ENCODE peak calls at places on chromosomes 4 and X, in six cellular contexts. J is CD8-positive, alpha-beta T cell; N is fibroblast of lung; E is Peyer's patch; P is mesendoderm; C is HepG2. X is an unnamed sample.

GRCh38 chr4:83362492-83363329 is 28.1 kb upstream of the HPSE start:
- DNase-seq in E (no peak), C (peak; percentile 96), N (peak; percentile 55), P (peak; percentile 19), J (no peak), X (no peak)

GRCh38 chrX:65451663-65452062 is 82.9 kb downstream of the LAS1L start:
- DNase-seq in C (peak; percentile 15), E (no peak), N (peak; percentile 8), P (peak; percentile 55), J (no peak), X (no peak)

GRCh38 chr4:61201562-61202099 is 1.5 kb downstream of the ADGRL3 start:
- DNase-seq in N (peak; percentile 7), E (no peak), P (peak; percentile 36), C (no peak), J (no peak), X (no peak)

GRCh38 chr4:150944660-150945059 is 70.4 kb downstream of the LRBA start:
- DNase-seq in P (no peak), J (no peak), E (no peak), C (no peak), N (no peak), X (no peak)

GRCh38 chr4:145081756-145082155 is 16.2 kb downstream of the ANAPC10 start:
- DNase-seq in P (no peak), E (no peak), C (no peak), N (no peak), J (no peak), X (no peak)

GRCh38 chr4:174494731-174495130 is 27.6 kb downstream of the HPGD start:
- DNase-seq in N (no peak), J (no peak), C (no peak), E (no peak), P (peak; percentile 11), X (no peak)

GRCh38 chr4:145130788-145131398 is 32.8 kb downstream of the ABCE1 start:
- DNase-seq in C (no peak), E (no peak), P (no peak), J (no peak), N (peak; percentile 96), X (no peak)

GRCh38 chr4:113382704-113383103 is 333.3 kb downstream of the ANK2 start:
- DNase-seq in J (no peak), P (no peak), E (no peak), N (no peak), C (no peak), X (no peak)

GRCh38 chrX:71098302-71098701 is 2.7 kb downstream of the FOXO4 start:
- DNase-seq in E (peak; percentile 86), C (no peak), J (peak; percentile 66), P (peak; percentile 56), N (peak; percentile 25), X (peak; percentile 21)

GRCh38 chr4:113758361-113758760 is 3.2 kb downstream of the CAMK2D start:
- DNase-seq in J (no peak), N (peak; percentile 87), C (no peak), P (no peak), E (no peak), X (no peak)

GRCh38 chrX:107742754-107743191 is 32.8 kb downstream of the TSC22D3 start:
- DNase-seq in N (no peak), C (no peak), E (no peak), J (no peak), P (no peak), X (peak; percentile 34)

GRCh38 chr4:80266267-80266901 is at the start of gene FGF5:
- DNase-seq in C (no peak), J (no peak), N (peak; percentile 94), P (peak; percentile 25), E (no peak), X (no peak)

GRCh38 chr4:76955187-76955586 is 5.6 kb downstream of the SEPTIN11 start:
- DNase-seq in J (no peak), C (no peak), E (no peak), P (no peak), N (peak; percentile 61), X (no peak)

GRCh38 chrX:44828008-44828605 is 15.7 kb upstream of the DUSP21 start:
- DNase-seq in E (no peak), N (peak; percentile 92), C (no peak), J (no peak), P (no peak), X (no peak)

GRCh38 chrX:63434665-63435064 is 83.5 kb upstream of the SPIN4 start:
- DNase-seq in C (no peak), E (no peak), P (peak; percentile 94), N (peak; percentile 58), J (no peak), X (no peak)

GRCh38 chr4:88971536-88971935 is 85.4 kb downstream of the FAM13A start:
- DNase-seq in C (no peak), J (no peak), E (no peak), P (no peak), N (no peak), X (no peak)

GRCh38 chrX:107565916-107566602 is 62.3 kb upstream of the PRPS1 start:
- DNase-seq in E (no peak), N (peak; percentile 84), J (no peak), P (peak; percentile 85), C (peak; percentile 15), X (no peak)

GRCh38 chr4:59612235-59612634 is 1587.9 kb upstream of the ADGRL3 start:
- DNase-seq in N (peak; percentile 75), C (no peak), J (no peak), E (no peak), P (peak; percentile 9), X (no peak)

GRCh38 chr4:64713256-64713840 is 304.1 kb upstream of the TECRL start:
- DNase-seq in C (peak; percentile 38), N (peak; percentile 30), E (no peak), J (no peak), P (peak; percentile 67), X (no peak)

GRCh38 chr4:122412547-122412946 is 33.7 kb downstream of the ADAD1 start:
- DNase-seq in E (no peak), P (no peak), C (no peak), J (no peak), N (peak; percentile 5), X (no peak)

GRCh38 chr4:92047209-92047877 is 256.4 kb upstream of the GRID2 start:
- DNase-seq in E (no peak), P (peak; percentile 55), J (no peak), N (peak; percentile 54), C (no peak), X (no peak)

GRCh38 chr4:156767911-156768415 is 203.6 kb downstream of the PDGFC start:
- DNase-seq in P (no peak), J (no peak), E (no peak), C (no peak), N (no peak), X (no peak)

GRCh38 chr4:74056858-74057562 is 18.5 kb upstream of the CXCL3 start:
- DNase-seq in C (no peak), P (no peak), E (no peak), J (no peak), N (peak; percentile 78), X (no peak)

GRCh38 chrX:23505531-23506303 is 161.6 kb upstream of the PRDX4 start:
- DNase-seq in C (no peak), P (peak; percentile 63), J (no peak), E (no peak), N (no peak), X (no peak)

GRCh38 chrX:150763303-150763797 is 70.2 kb downstream of the MTMR1 start:
- DNase-seq in N (no peak), C (no peak), P (no peak), J (no peak), E (no peak), X (no peak)

GRCh38 chr4:130393246-130394041 is 1297.5 kb downstream of the C4orf33 start:
- DNase-seq in E (no peak), C (peak; percentile 0), N (peak; percentile 80), J (no peak), P (no peak), X (no peak)

GRCh38 chrX:51905711-51906110 is 12.3 kb downstream of the MAGED1 start:
- DNase-seq in J (no peak), N (no peak), P (no peak), E (no peak), C (no peak), X (no peak)

GRCh38 chr4:123744664-123745290 is 348.2 kb downstream of the SPRY1 start:
- DNase-seq in C (peak; percentile 38), P (no peak), N (peak; percentile 53), E (no peak), J (no peak), X (no peak)

GRCh38 chrX:39519213-39519544 is 578.6 kb downstream of the BCOR start:
- DNase-seq in E (no peak), J (no peak), C (no peak), N (peak; percentile 43), P (no peak), X (no peak)

DNA sequence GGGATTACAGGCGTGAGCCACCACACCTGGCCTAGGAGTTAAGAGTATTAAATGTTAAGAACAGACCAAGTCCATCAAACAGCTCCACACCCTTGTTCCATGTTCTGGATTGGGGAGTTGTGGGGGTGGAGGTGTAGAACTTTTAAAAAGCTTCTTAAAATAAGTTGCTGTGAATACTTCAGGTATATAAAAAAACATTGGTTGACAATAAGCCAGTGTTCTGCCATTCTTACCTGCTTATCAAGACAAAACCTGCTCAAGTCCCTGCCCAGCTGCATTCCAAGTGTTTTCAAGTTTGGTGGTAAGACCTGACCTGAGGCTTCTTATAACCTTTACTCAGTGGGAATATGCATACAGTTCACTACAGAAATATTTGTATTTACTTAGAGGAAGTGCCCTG is 6.4 kb downstream of the RBM3 start:
- DNase-seq in C (no peak), N (no peak), E (no peak), P (peak; percentile 27), J (no peak), X (no peak)
- H3K27ac ChIP-seq in C (no peak overlapping the region), N (no peak overlapping the region), E (no peak overlapping the region), P (no peak overlapping the region), J (no peak overlapping the region), X (no peak overlapping the region)

GRCh38 chr4:139887378-139887801 is 221.8 kb downstream of the MGST2 start:
- DNase-seq in P (no peak), J (no peak), N (no peak), C (no peak), E (no peak), X (no peak)
- H3K27ac ChIP-seq in P (no peak overlapping the region), J (no peak overlapping the region), N (peak overlapping the region; percentile 3), C (no peak overlapping the region), E (no peak overlapping the region), X (no peak overlapping the region)

GRCh38 chrX:130173190-130173895 is 1.6 kb downstream of the RAB33A start:
- DNase-seq in J (peak; percentile 8), P (no peak), N (peak; percentile 79), E (peak; percentile 33), C (no peak), X (peak; percentile 2)
- H3K27ac ChIP-seq in J (peak overlapping the region; percentile 28), P (no peak overlapping the region), N (peak overlapping the region; percentile 77), E (peak overlapping the region; percentile 63), C (no peak overlapping the region), X (peak overlapping the region; percentile 96)

GRCh38 chr4:78601013-78601412 is 49.4 kb downstream of the ANXA3 start:
- DNase-seq in P (no peak), C (no peak), E (no peak), N (peak; percentile 63), J (no peak), X (no peak)

GRCh38 chr4:78603384-78603783 is 51.8 kb downstream of the ANXA3 start:
- DNase-seq in P (no peak), E (no peak), N (no peak), J (no peak), C (no peak), X (no peak)

GRCh38 chr4:78604988-78605387 is 53.4 kb downstream of the ANXA3 start:
- DNase-seq in P (no peak), E (no peak), C (no peak), N (no peak), J (no peak), X (no peak)

GRCh38 chr4:78599931-78600375 is 48.4 kb downstream of the ANXA3 start:
- DNase-seq in P (no peak), E (no peak), J (no peak), C (no peak), N (no peak), X (no peak)

GRCh38 chr4:78602334-78602733 is 50.8 kb downstream of the ANXA3 start:
- DNase-seq in P (no peak), N (peak; percentile 34), C (no peak), E (no peak), J (no peak), X (no peak)
- H3K27ac ChIP-seq in P (no peak overlapping the region), N (no peak overlapping the region), C (no peak overlapping the region), E (no peak overlapping the region), J (no peak overlapping the region), X (no peak overlapping the region)